ENCODE peak calls at places on chromosomes 3 and 15, in eight cellular contexts. F is COR-L47; W is activated naive CD8-positive, alpha-beta T cell treated with anti-CD3 and anti-CD28 coated beads for 36 hours; V is activated CD4-positive, alpha-beta T cell treated with anti-CD3 and anti-CD28 coated beads, Interleukin-2, amount 10 ng/mL, durations not matched to agents 7 days and 5 days; N is ascending aorta; A is KBM-7; O is SK-N-SH; Q is stimulated activated CD4-positive, alpha-beta T cell treated with anti-CD3 and anti-CD28 coated beads, TNF-alpha, amount 100 ng/mL, for 48 hours. Y is an unnamed sample.

GRCh38 chr3:124560406-124561215 is 169.6 kb upstream of the UMPS start:
- DNase-seq in F (no peak), W (no peak), V (no peak), N (no peak), A (no peak), O (no peak), Q (no peak), Y (no peak)

GRCh38 chr3:108486910-108487309 is 23.5 kb downstream of the MYH15 start:
- DNase-seq in F (no peak), W (no peak), V (no peak), N (no peak), A (no peak), O (peak; percentile 45), Q (no peak), Y (no peak)

GRCh38 chr3:14373753-14374376 is 28.5 kb upstream of the SLC6A6 start:
- DNase-seq in F (no peak), W (no peak), V (no peak), N (no peak), A (no peak), O (no peak), Q (no peak), Y (no peak)

GRCh38 chr3:16122661-16123060 is 51.8 kb upstream of the GALNT15 start:
- DNase-seq in F (no peak), W (no peak), V (no peak), N (no peak), A (no peak), O (no peak), Q (no peak), Y (no peak)

GRCh38 chr15:37046876-37047614 is 53.3 kb downstream of the MEIS2 start:
- DNase-seq in F (no peak), W (no peak), V (no peak), N (no peak), A (no peak), O (no peak), Q (no peak), Y (no peak)

GRCh38 chr3:185400340-185400667 is 37.4 kb downstream of the MAP3K13 start:
- DNase-seq in F (no peak), W (no peak), V (no peak), N (no peak), A (no peak), O (no peak), Q (no peak), Y (no peak)

GRCh38 chr3:186534113-186534669 is 10.0 kb downstream of the CRYGS start:
- DNase-seq in F (no peak), W (peak; percentile 70), V (peak; percentile 51), N (no peak), A (peak; percentile 63), O (no peak), Q (no peak), Y (no peak)

GRCh38 chr3:6168242-6168641 is 692.7 kb upstream of the GRM7 start:
- DNase-seq in F (no peak), W (no peak), V (no peak), N (no peak), A (peak; percentile 85), O (no peak), Q (no peak), Y (no peak)

GRCh38 chr15:26867199-26868007 is 541 bp downstream of the GABRA5 start:
- DNase-seq in F (peak; percentile 6), W (no peak), V (no peak), N (no peak), A (no peak), O (peak; percentile 71), Q (no peak), Y (no peak)

GRCh38 chr3:87856126-87856525 is 202.7 kb downstream of the CGGBP1 start:
- DNase-seq in F (no peak), W (no peak), V (no peak), N (no peak), A (no peak), O (no peak), Q (no peak), Y (no peak)

GRCh38 chr15:82297546-82297945 is 34.9 kb downstream of the SAXO2 start:
- DNase-seq in F (no peak), W (no peak), V (no peak), N (no peak), A (no peak), O (no peak), Q (no peak), Y (no peak)

GRCh38 chr15:67777071-67777470 is 48.2 kb upstream of the SKOR1 start:
- DNase-seq in F (no peak), W (no peak), V (no peak), N (no peak), A (no peak), O (no peak), Q (no peak), Y (no peak)

GRCh38 chr3:149547954-149548728 is 73.6 kb downstream of the TM4SF4 start:
- DNase-seq in F (no peak), W (no peak), V (no peak), N (no peak), A (no peak), O (no peak), Q (no peak), Y (no peak)

GRCh38 chr15:70795311-70795665 is 31.9 kb upstream of the UACA start:
- DNase-seq in F (no peak), W (no peak), V (no peak), N (no peak), A (no peak), O (no peak), Q (no peak), Y (no peak)

GRCh38 chr3:169179193-169180122 is 484.1 kb downstream of the MECOM start:
- DNase-seq in F (no peak), W (no peak), V (no peak), N (no peak), A (no peak), O (no peak), Q (no peak), Y (no peak)